ENCODE peak calls at places on chromosomes 5 and 9, in ten cellular contexts. Z is sigmoid colon, Y is NB4, U is endothelial cell of umbilical vein, J is body of pancreas, G is A549, F is spleen, O is prostate gland, L is gastrocnemius medialis, X is tibial nerve. D is an unnamed sample.

GRCh38 chr9:83266618-83267543 is 203.9 kb upstream of the RASEF start:
- DNase-seq in Z (no peak), Y (no peak), U (peak; percentile 67), J (peak; percentile 50), G (no peak), F (no peak), O (no peak), L (peak; percentile 70), X (no peak), D (peak; percentile 54)

GRCh38 chr5:60339691-60340191 is 360.2 kb downstream of the DEPDC1B start:
- DNase-seq in Z (peak; percentile 72), Y (no peak), U (no peak), J (no peak), G (no peak), F (no peak), O (no peak), L (peak; percentile 14), X (peak; percentile 20), D (peak; percentile 54)

GRCh38 chr9:88809371-88809770 is 181.9 kb upstream of the S1PR3 start:
- DNase-seq in Z (no peak), Y (no peak), U (peak; percentile 59), J (no peak), G (no peak), F (no peak), O (no peak), L (no peak), X (no peak), D (no peak)

GRCh38 chr9:79759460-79759859 is 187.7 kb downstream of the TLE4 start:
- DNase-seq in Z (no peak), Y (no peak), U (no peak), J (no peak), G (no peak), F (no peak), O (no peak), L (no peak), X (no peak), D (no peak)

GRCh38 chr5:92758552-92758951 is 822.5 kb downstream of the NR2F1-AS1 start:
- DNase-seq in Z (no peak), Y (no peak), U (peak; percentile 20), J (no peak), G (peak; percentile 14), F (no peak), O (no peak), L (no peak), X (no peak), D (no peak)

GRCh38 chr9:73050887-73051550 is 98.2 kb upstream of the ALDH1A1 start:
- DNase-seq in Z (no peak), Y (no peak), U (no peak), J (no peak), G (peak; percentile 33), F (no peak), O (no peak), L (peak; percentile 29), X (no peak), D (no peak)

GRCh38 chr5:115661156-115661555 is 35.3 kb upstream of the TMED7 start:
- DNase-seq in Z (no peak), Y (no peak), U (no peak), J (no peak), G (no peak), F (no peak), O (no peak), L (no peak), X (no peak), D (no peak)

GRCh38 chr9:95008151-95008771 is 281.8 kb downstream of the AOPEP start:
- DNase-seq in Z (no peak), Y (no peak), U (peak; percentile 68), J (no peak), G (no peak), F (no peak), O (peak; percentile 52), L (no peak), X (no peak), D (peak; percentile 77)

GRCh38 chr9:15287309-15287708 is 19.7 kb downstream of the TTC39B start:
- DNase-seq in Z (no peak), Y (no peak), U (no peak), J (no peak), G (no peak), F (no peak), O (no peak), L (no peak), X (no peak), D (no peak)

GRCh38 chr5:57438162-57438561 is 44.4 kb downstream of the ACTBL2 start:
- DNase-seq in Z (no peak), Y (no peak), U (peak; percentile 84), J (no peak), G (no peak), F (no peak), O (no peak), L (no peak), X (no peak), D (no peak)

GRCh38 chr9:91536211-91536691 is 112.6 kb upstream of the NFIL3 start:
- DNase-seq in Z (no peak), Y (no peak), U (no peak), J (no peak), G (peak; percentile 44), F (no peak), O (peak; percentile 12), L (no peak), X (no peak), D (no peak)

GRCh38 chr5:26482076-26482816 is 556.1 kb downstream of the CDH9 start:
- DNase-seq in Z (no peak), Y (no peak), U (no peak), J (no peak), G (no peak), F (no peak), O (no peak), L (no peak), X (no peak), D (no peak)

GRCh38 chr9:128552744-128553221 is 396 bp downstream of the SPTAN1 start:
- DNase-seq in Z (peak; percentile 79), Y (peak; percentile 74), U (peak; percentile 43), J (no peak), G (no peak), F (peak; percentile 92), O (peak; percentile 28), L (peak; percentile 15), X (no peak), D (peak; percentile 74)

GRCh38 chr5:141521244-141521781 is 32.4 kb downstream of the PCDHGC5 start:
- DNase-seq in Z (no peak), Y (peak; percentile 88), U (peak; percentile 98), J (no peak), G (peak; percentile 74), F (no peak), O (no peak), L (peak; percentile 62), X (peak; percentile 69), D (no peak)

GRCh38 chr9:93950619-93951601 is 4.2 kb downstream of the BARX1 start:
- DNase-seq in Z (no peak), Y (peak; percentile 83), U (no peak), J (peak; percentile 51), G (no peak), F (no peak), O (peak; percentile 15), L (no peak), X (peak; percentile 24), D (peak; percentile 61)

DNA sequence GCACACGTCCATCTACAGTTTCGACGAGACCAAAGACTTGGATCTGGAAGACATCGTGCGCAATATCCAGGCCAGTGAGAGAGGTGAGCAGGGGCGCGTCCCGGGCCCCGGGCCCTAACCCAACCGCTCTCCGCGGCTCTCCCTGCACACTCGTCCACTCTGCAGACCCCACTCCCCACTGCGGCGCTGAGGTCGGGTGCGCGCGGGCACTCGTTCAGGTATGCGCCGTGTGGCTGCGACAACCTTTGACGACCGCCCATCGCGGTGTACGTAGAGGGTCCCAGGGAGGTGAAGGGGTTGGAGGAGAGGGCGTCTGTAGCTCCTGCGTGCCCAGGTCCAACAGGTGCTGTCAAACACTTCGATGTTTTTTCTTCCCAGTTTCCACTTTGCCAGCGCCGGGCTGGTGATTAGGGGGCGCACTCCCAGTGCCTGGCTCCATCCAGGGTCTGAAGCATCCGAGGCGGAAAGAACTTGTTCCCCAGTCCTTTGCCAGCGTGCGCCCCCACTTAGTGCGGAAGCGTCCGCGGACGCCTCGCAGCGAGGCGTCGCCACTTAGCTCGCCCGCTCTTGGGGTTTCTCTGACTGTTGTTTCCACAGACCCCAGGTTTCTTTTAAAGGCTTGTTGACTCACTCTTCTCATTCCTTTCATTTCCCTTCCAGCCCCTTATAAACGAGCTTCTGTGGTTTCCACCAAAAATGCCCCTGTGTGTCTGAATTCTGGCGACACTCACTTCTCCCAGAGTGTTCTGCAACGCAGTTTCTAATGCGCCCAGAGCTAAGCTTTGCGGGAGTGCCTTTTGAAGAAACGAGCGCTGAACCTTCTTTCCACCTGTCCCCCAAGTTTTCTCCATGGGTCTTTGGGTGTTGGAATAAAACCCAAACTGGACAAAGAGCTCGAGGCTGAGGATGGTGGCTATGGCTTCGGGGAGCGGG is 1.6 kb downstream of the NPR3 start:
- DNase-seq in Z (no peak), Y (no peak), U (no peak), J (no peak), G (no peak), F (no peak), O (no peak), L (no peak), X (no peak), D (peak; percentile 24)
- TF ChIP-seq CTCF in Z (no peak), Y (no peak), U (no peak), J (no peak), G (no peak), F (no peak), O (no peak), L (no peak), X (no peak), D (no peak)

GRCh38 chr5:178145965-178146820 is 7.5 kb downstream of the NHP2 start:
- DNase-seq in Z (no peak), Y (peak; percentile 61), U (peak; percentile 50), J (peak; percentile 81), G (peak; percentile 82), F (peak; percentile 90), O (peak; percentile 75), L (peak; percentile 53), X (peak; percentile 59), D (peak; percentile 76)
- TF ChIP-seq POLR2A in Z (no peak), Y (no peak), U (peak; percentile 18), J (no peak), G (no peak), F (no peak), O (no peak), L (no peak), X (no peak), D (no peak)

DNA sequence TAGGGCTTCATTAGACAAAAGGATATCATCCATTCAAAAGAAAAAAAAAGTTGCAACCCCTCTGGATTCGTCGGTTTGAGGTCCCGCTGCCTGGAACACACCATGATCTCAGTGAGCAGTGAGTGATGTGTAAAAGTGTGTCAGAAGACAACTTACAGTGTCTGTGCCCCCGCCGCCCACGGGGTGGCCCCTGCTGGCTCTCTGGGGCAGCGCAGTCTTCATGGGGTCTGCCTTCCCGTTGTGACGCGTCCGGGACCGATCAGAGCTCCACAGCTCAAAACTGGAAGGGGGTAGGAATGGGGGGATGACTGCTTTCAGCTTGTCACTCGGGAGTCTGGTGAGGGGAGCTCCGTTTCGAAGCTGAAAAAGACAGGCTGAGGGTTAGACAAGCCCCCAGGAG is 22.6 kb downstream of the ANKS6 start:
- DNase-seq in Z (no peak), Y (no peak), U (no peak), J (no peak), G (no peak), F (no peak), O (no peak), L (no peak), X (no peak), D (no peak)
- TF ChIP-seq CTCF in Z (no peak), Y (peak; percentile 19), U (no peak), J (no peak), G (no peak), F (no peak), O (no peak), L (no peak), X (no peak), D (no peak)

GRCh38 chr9:6413365-6414263 is 615 bp downstream of the UHRF2 start:
- DNase-seq in Z (no peak), Y (peak; percentile 70), U (no peak), J (peak; percentile 45), G (no peak), F (peak; percentile 93), O (peak; percentile 17), L (peak; percentile 23), X (peak; percentile 15), D (peak; percentile 53)
- TF ChIP-seq POLR2A in Z (no peak), Y (no peak), U (no peak), J (no peak), G (no peak), F (no peak), O (no peak), L (no peak), X (no peak), D (no peak)

D was measured in thyroid gland.